ENCODE peak calls at places on chromosomes 12 and 14, in seven cellular contexts. C, R, W, M, S, E and L are unnamed samples.

GRCh38 chr14:100381386-100382105 is 58.4 kb downstream of the SLC25A47 start:
- DNase-seq in C (no peak), R (no peak), W (no peak), M (no peak), S (no peak), E (no peak), L (no peak)

GRCh38 chr14:97723834-97724770 is 926.9 kb downstream of the VRK1 start:
- DNase-seq in C (no peak), R (no peak), W (no peak), M (peak; percentile 31), S (no peak), E (no peak), L (no peak)

GRCh38 chr12:28996688-28997087 is 152.4 kb upstream of the FAR2 start:
- DNase-seq in C (no peak), R (no peak), W (no peak), M (no peak), S (no peak), E (no peak), L (no peak)

GRCh38 chr12:63955831-63956685 is 111.6 kb downstream of the SRGAP1 start:
- DNase-seq in C (no peak), R (no peak), W (no peak), M (no peak), S (no peak), E (peak; percentile 88), L (no peak)

GRCh38 chr12:90299121-90299520 is 590.5 kb upstream of the ATP2B1 start:
- DNase-seq in C (no peak), R (no peak), W (no peak), M (no peak), S (no peak), E (peak; percentile 37), L (no peak)

GRCh38 chr12:100632445-100632892 is 59.0 kb downstream of the GAS2L3 start:
- DNase-seq in C (no peak), R (peak; percentile 87), W (no peak), M (no peak), S (no peak), E (no peak), L (no peak)

GRCh38 chr12:10190558-10191388 is 11.9 kb downstream of the TMEM52B start:
- DNase-seq in C (peak; percentile 78), R (peak; percentile 59), W (no peak), M (peak; percentile 47), S (peak; percentile 48), E (peak; percentile 75), L (peak; percentile 73)

GRCh38 chr12:83016226-83016835 is 329.6 kb downstream of the TMTC2 start:
- DNase-seq in C (peak; percentile 67), R (no peak), W (peak; percentile 72), M (no peak), S (no peak), E (peak; percentile 81), L (no peak)

GRCh38 chr14:50676814-50677516 is 8.9 kb upstream of the SAV1 start:
- DNase-seq in C (no peak), R (no peak), W (no peak), M (no peak), S (no peak), E (no peak), L (no peak)

GRCh38 chr12:76024942-76025600 is 6.5 kb downstream of the PHLDA1 start:
- DNase-seq in C (peak; percentile 74), R (peak; percentile 59), W (peak; percentile 78), M (no peak), S (no peak), E (peak; percentile 96), L (no peak)

GRCh38 chr12:64006211-64006610 is 161.7 kb downstream of the SRGAP1 start:
- DNase-seq in C (peak; percentile 49), R (peak; percentile 55), W (no peak), M (no peak), S (no peak), E (peak; percentile 69), L (no peak)

GRCh38 chr14:26947265-26947664 is 349.4 kb upstream of the NOVA1 start:
- DNase-seq in C (no peak), R (no peak), W (no peak), M (no peak), S (no peak), E (no peak), L (no peak)

GRCh38 chr14:72416892-72417291 is 477.0 kb downstream of the DPF3 start:
- DNase-seq in C (no peak), R (no peak), W (no peak), M (no peak), S (no peak), E (no peak), L (no peak)

GRCh38 chr12:84599539-84599938 is 313.1 kb downstream of the SLC6A15 start:
- DNase-seq in C (peak; percentile 7), R (peak; percentile 79), W (no peak), M (no peak), S (no peak), E (peak; percentile 27), L (peak; percentile 2)

GRCh38 chr14:104371031-104371430 is 208.5 kb upstream of the C14orf180 start:
- DNase-seq in C (no peak), R (no peak), W (no peak), M (no peak), S (no peak), E (no peak), L (no peak)

GRCh38 chr14:96104469-96105057 is 65.4 kb downstream of the C14orf132 start:
- DNase-seq in C (peak; percentile 97), R (peak; percentile 64), W (peak; percentile 92), M (no peak), S (no peak), E (peak; percentile 94), L (no peak)

GRCh38 chr12:110109037-110109836 is 14.9 kb upstream of the IFT81 start:
- DNase-seq in C (peak; percentile 98), R (peak; percentile 85), W (peak; percentile 91), M (no peak), S (peak; percentile 22), E (peak; percentile 99), L (no peak)

GRCh38 chr14:79583738-79584405 is 627.4 kb downstream of the DIO2 start:
- DNase-seq in C (peak; percentile 64), R (no peak), W (peak; percentile 75), M (no peak), S (no peak), E (peak; percentile 88), L (no peak)

GRCh38 chr12:6541371-6542165 is 7.3 kb downstream of the GAPDH start:
- DNase-seq in C (no peak), R (no peak), W (no peak), M (no peak), S (no peak), E (no peak), L (no peak)

GRCh38 chr14:92686763-92687427 is 61.5 kb downstream of the LGMN start:
- DNase-seq in C (peak; percentile 58), R (peak; percentile 66), W (no peak), M (peak; percentile 61), S (peak; percentile 94), E (peak; percentile 69), L (peak; percentile 39)

GRCh38 chr12:11719678-11720099 is 70.2 kb downstream of the ETV6 start:
- DNase-seq in C (peak; percentile 95), R (peak; percentile 41), W (peak; percentile 84), M (no peak), S (no peak), E (peak; percentile 93), L (no peak)

GRCh38 chr14:102584871-102585869 is 7.3 kb upstream of the RCOR1 start:
- DNase-seq in C (no peak), R (no peak), W (no peak), M (no peak), S (peak; percentile 61), E (peak; percentile 47), L (no peak)

GRCh38 chr14:103097994-103098957 is 3.8 kb downstream of the EXOC3L4 start:
- DNase-seq in C (no peak), R (no peak), W (no peak), M (no peak), S (peak; percentile 16), E (no peak), L (no peak)

GRCh38 chr12:53951577-53952334 is 2.9 kb upstream of the HOXC12 start:
- DNase-seq in C (no peak), R (no peak), W (no peak), M (no peak), S (no peak), E (no peak), L (no peak)

GRCh38 chr14:33254876-33255275 is 316.2 kb downstream of the NPAS3 start:
- DNase-seq in C (no peak), R (no peak), W (no peak), M (no peak), S (no peak), E (no peak), L (no peak)

GRCh38 chr14:68103841-68104240 is 284.3 kb downstream of the RAD51B start:
- DNase-seq in C (no peak), R (no peak), W (no peak), M (no peak), S (no peak), E (peak; percentile 10), L (no peak)